ENCODE peak calls at places on chromosomes 11 and 22, in four cellular contexts. One of them, this sample, is unnamed.

GRCh38 chr22:38111941-38112355 is 1.5 kb upstream of the BAIAP2L2 start:
- DNase-seq in GM12878: no peak
- DNase-seq in HEK293T: no peak
- DNase-seq in HepG2: peak
- DNase-seq in this sample: no peak

GRCh38 chr11:108648528-108648885 is 16.4 kb upstream of the DDX10 start:
- DNase-seq in HepG2: no peak
- DNase-seq in GM12878: no peak
- DNase-seq in HEK293T: no peak
- DNase-seq in this sample: no peak

GRCh38 chr22:19554834-19555404 is 30.7 kb upstream of the CLDN5 start:
- DNase-seq in HEK293T: no peak
- DNase-seq in GM12878: no peak
- DNase-seq in HepG2: peak
- DNase-seq in this sample: no peak

GRCh38 chr11:9663699-9664275 is at the start of gene SWAP70:
- DNase-seq in HEK293T: peak
- DNase-seq in HepG2: peak
- DNase-seq in GM12878: no peak
- DNase-seq in this sample: peak

GRCh38 chr11:125591659-125592304 is 870 bp upstream of the STT3A start:
- DNase-seq in HepG2: peak
- DNase-seq in HEK293T: peak
- DNase-seq in GM12878: no peak
- DNase-seq in this sample: peak

GRCh38 chr22:50025993-50026392 is 13.4 kb upstream of the IL17REL start:
- DNase-seq in HepG2: no peak
- DNase-seq in GM12878: no peak
- DNase-seq in HEK293T: no peak
- DNase-seq in this sample: no peak

GRCh38 chr11:19241260-19242183 is 777 bp upstream of the E2F8 start:
- DNase-seq in HepG2: no peak
- DNase-seq in HEK293T: peak
- DNase-seq in GM12878: no peak
- DNase-seq in this sample: peak

GRCh38 chr11:76077575-76078150 is 128.6 kb downstream of the WNT11 start:
- DNase-seq in HepG2: no peak
- DNase-seq in GM12878: no peak
- DNase-seq in HEK293T: no peak
- DNase-seq in this sample: no peak

GRCh38 chr11:79439430-79439892 is 1.4 kb downstream of the TENM4 start:
- DNase-seq in GM12878: no peak
- DNase-seq in HepG2: no peak
- DNase-seq in HEK293T: no peak
- DNase-seq in this sample: no peak

GRCh38 chr11:32706985-32707736 is 87.3 kb downstream of the CCDC73 start:
- DNase-seq in GM12878: peak
- DNase-seq in HepG2: peak
- DNase-seq in HEK293T: no peak
- DNase-seq in this sample: no peak

GRCh38 chr11:125603207-125603606 is 10.6 kb downstream of the STT3A start:
- DNase-seq in HepG2: no peak
- DNase-seq in HEK293T: no peak
- DNase-seq in GM12878: no peak
- DNase-seq in this sample: no peak

GRCh38 chr11:87661270-87661669 is 514.0 kb downstream of the RAB38 start:
- DNase-seq in HEK293T: no peak
- DNase-seq in HepG2: no peak
- DNase-seq in GM12878: no peak
- DNase-seq in this sample: no peak

GRCh38 chr11:77244277-77245014 is 57.0 kb downstream of the GDPD4 start:
- DNase-seq in HEK293T: no peak
- DNase-seq in GM12878: no peak
- DNase-seq in HepG2: peak
- DNase-seq in this sample: no peak

GRCh38 chr22:29726104-29726503 is 6.3 kb downstream of the CABP7 start:
- DNase-seq in HepG2: no peak
- DNase-seq in HEK293T: no peak
- DNase-seq in GM12878: no peak
- DNase-seq in this sample: peak

GRCh38 chr22:27752771-27753170 is 48.8 kb downstream of the MN1 start:
- DNase-seq in GM12878: no peak
- DNase-seq in HEK293T: no peak
- DNase-seq in HepG2: no peak
- DNase-seq in this sample: no peak

GRCh38 chr11:44178381-44178780 is 82.9 kb downstream of the EXT2 start:
- DNase-seq in HEK293T: peak
- DNase-seq in HepG2: no peak
- DNase-seq in GM12878: no peak
- DNase-seq in this sample: peak

GRCh38 chr11:36008576-36008975 is 64.7 kb downstream of the LDLRAD3 start:
- DNase-seq in HepG2: no peak
- DNase-seq in GM12878: no peak
- DNase-seq in HEK293T: no peak
- DNase-seq in this sample: no peak

GRCh38 chr11:35418282-35418846 is 994 bp downstream of the SLC1A2 start:
- DNase-seq in HEK293T: no peak
- DNase-seq in HepG2: no peak
- DNase-seq in GM12878: no peak
- DNase-seq in this sample: no peak

GRCh38 chr11:61754534-61755482 is 2.4 kb downstream of the MYRF start:
- DNase-seq in HepG2: no peak
- DNase-seq in HEK293T: no peak
- DNase-seq in GM12878: no peak
- DNase-seq in this sample: peak

GRCh38 chr11:106305458-106305857 is 228.0 kb downstream of the AASDHPPT start:
- DNase-seq in GM12878: no peak
- DNase-seq in HEK293T: no peak
- DNase-seq in HepG2: no peak
- DNase-seq in this sample: no peak

GRCh38 chr11:1387961-1388762 is 1.6 kb upstream of the BRSK2 start:
- DNase-seq in HEK293T: no peak
- DNase-seq in GM12878: no peak
- DNase-seq in HepG2: peak
- DNase-seq in this sample: no peak

GRCh38 chr11:31645747-31646146 is 136.2 kb downstream of the ELP4 start:
- DNase-seq in GM12878: no peak
- DNase-seq in HepG2: peak
- DNase-seq in HEK293T: no peak
- DNase-seq in this sample: peak

GRCh38 chr22:21074092-21074715 is 28.5 kb downstream of the LRRC74B start:
- DNase-seq in HEK293T: no peak
- DNase-seq in HepG2: no peak
- DNase-seq in GM12878: no peak
- DNase-seq in this sample: peak

GRCh38 chr11:3942956-3943497 is 87.6 kb downstream of the STIM1 start:
- DNase-seq in GM12878: no peak
- DNase-seq in HepG2: peak
- DNase-seq in HEK293T: no peak
- DNase-seq in this sample: no peak

GRCh38 chr22:26323013-26323412 is 106.0 kb upstream of the ASPHD2 start:
- DNase-seq in GM12878: no peak
- DNase-seq in HepG2: no peak
- DNase-seq in HEK293T: no peak
- DNase-seq in this sample: no peak

GRCh38 chr11:12827369-12827768 is 153.1 kb downstream of the TEAD1 start:
- DNase-seq in HEK293T: no peak
- DNase-seq in GM12878: no peak
- DNase-seq in HepG2: no peak
- DNase-seq in this sample: no peak

GRCh38 chr22:50252081-50253045 is 1.3 kb upstream of the HDAC10 start:
- DNase-seq in HepG2: peak
- DNase-seq in GM12878: no peak
- DNase-seq in HEK293T: peak
- DNase-seq in this sample: no peak

GRCh38 chr11:110675548-110675947 is 36.7 kb downstream of the ARHGAP20 start:
- DNase-seq in GM12878: no peak
- DNase-seq in HepG2: no peak
- DNase-seq in HEK293T: no peak
- DNase-seq in this sample: no peak

DNA sequence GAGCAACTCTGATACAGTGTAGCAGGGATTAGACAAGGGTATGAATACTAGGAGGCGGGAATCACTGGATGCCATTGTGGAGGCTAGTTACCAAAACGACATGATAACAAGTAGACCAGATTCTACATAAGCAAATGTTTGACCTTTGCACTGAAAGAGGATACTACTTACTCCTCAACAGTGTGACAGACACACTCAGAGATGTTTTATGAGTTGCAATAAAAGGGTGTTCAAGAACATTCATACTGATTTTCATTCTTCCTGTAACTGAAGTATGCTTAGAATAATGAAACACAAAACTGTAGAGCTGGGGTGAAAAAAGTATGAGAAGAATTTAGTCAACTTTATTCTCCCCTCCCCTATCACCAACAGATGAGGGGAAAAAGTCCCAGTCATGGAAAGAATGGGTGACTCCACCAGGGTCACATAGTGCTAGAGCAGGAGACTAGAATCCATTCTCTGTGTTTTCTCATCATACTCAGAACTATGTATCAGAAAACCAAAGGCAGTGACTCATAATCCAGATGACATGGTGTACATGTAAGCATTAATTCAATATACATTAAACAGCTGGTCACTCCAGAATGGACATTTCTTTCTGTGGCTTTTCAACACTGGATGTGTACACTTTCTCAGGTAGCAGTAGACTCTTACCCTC is 32.8 kb downstream of the ARHGAP20 start:
- DNase-seq in HEK293T: no peak
- DNase-seq in HepG2: no peak
- DNase-seq in GM12878: no peak
- DNase-seq in this sample: no peak
- TF ChIP-seq TARDBP in HEK293T: no peak
- TF ChIP-seq TARDBP in HepG2: no peak
- TF ChIP-seq TARDBP in GM12878: no peak
- TF ChIP-seq TARDBP in this sample: no peak

GRCh38 chr11:57920971-57921370 is 102.7 kb upstream of the OR9Q1 start:
- DNase-seq in HepG2: no peak
- DNase-seq in HEK293T: no peak
- DNase-seq in GM12878: no peak
- DNase-seq in this sample: no peak

GRCh38 chr11:57913713-57914704 is 109.7 kb upstream of the OR9Q1 start:
- DNase-seq in GM12878: no peak
- DNase-seq in HEK293T: no peak
- DNase-seq in HepG2: no peak
- DNase-seq in this sample: peak

DNA sequence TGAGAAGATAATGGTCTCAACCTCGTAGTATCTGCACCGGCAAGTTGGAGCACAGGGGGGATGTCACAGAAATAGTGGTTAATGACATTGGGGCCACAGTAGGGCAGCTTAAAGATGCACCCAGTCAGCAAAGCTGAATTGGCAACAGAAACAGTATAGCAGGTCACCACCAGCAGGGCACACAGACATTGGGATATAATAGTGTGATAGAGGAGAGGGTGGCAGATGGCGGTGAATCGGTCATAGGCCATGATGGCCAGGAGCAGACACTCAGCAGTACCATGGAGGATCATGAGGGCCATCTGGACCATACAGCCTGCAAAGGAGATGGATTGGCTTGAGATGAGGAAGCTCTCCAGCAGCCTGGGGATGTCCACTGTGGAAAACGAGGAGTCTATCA is 106.0 kb upstream of the OR9Q1 start:
- DNase-seq in HEK293T: no peak
- DNase-seq in GM12878: no peak
- DNase-seq in HepG2: no peak
- DNase-seq in this sample: no peak
- TF ChIP-seq TARDBP in HEK293T: no peak
- TF ChIP-seq TARDBP in GM12878: no peak
- TF ChIP-seq TARDBP in HepG2: no peak
- TF ChIP-seq TARDBP in this sample: no peak

DNA sequence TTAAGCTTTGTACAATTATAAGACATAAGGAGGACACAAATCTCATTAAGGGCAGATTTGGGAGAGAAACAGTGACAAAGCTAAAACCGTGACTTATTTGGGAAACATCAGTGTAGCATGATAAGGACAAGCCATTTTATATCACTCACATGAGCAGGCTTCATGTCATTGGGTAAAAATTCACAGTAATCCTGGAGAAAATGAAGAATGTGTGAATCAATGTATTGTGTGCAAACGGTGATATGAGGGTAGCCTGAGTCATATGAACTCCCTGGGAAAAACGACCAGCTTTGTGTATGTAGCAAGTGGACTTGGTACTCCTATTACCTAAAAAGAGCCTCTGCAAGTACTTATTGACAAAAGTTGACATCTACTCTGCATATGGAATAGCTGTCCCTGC is 6.0 kb upstream of the TRIM34 start:
- DNase-seq in HepG2: peak
- DNase-seq in HEK293T: no peak
- DNase-seq in GM12878: no peak
- DNase-seq in this sample: no peak
- TF ChIP-seq TARDBP in HepG2: no peak
- TF ChIP-seq TARDBP in HEK293T: no peak
- TF ChIP-seq TARDBP in GM12878: no peak
- TF ChIP-seq TARDBP in this sample: no peak

DNA sequence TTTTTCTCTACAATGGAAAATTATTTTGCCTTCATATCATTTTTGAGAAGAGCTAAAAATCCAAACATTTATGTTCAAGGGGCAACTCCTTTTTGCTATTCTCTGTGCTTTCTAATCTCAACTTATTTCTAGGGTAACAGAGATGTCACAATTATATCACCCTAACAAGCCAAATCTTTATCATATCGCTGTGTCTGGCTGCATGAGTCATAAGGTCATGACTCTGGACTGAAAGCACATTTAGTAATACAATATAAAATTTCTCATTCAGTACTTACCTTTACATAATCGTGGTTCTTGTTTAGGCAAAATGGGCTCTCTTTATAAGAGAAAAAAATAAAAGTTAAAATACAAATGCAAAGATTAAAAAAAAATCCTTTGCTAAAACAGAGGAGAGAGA is 326.0 kb downstream of the CASP12 start:
- DNase-seq in HEK293T: no peak
- DNase-seq in HepG2: no peak
- DNase-seq in GM12878: no peak
- DNase-seq in this sample: no peak
- TF ChIP-seq TARDBP in HEK293T: no peak
- TF ChIP-seq TARDBP in HepG2: no peak
- TF ChIP-seq TARDBP in GM12878: no peak
- TF ChIP-seq TARDBP in this sample: no peak

This sample was measured in K562.